ENCODE peak calls at places on chromosomes 1 and 21, in five cellular contexts. C is mesendoderm, J is H9, Z is IMR-90, S is neuronal stem cell. U is an unnamed sample.

GRCh38 chr1:98325646-98326441 is 335.7 kb upstream of the SNX7 start:
- DNase-seq in J (no peak), C (no peak), Z (peak), S (no peak), U (no peak)

GRCh38 chr1:43822040-43822439 is 111.6 kb upstream of the ARTN start:
- DNase-seq in Z (peak), C (peak), S (no peak), J (no peak), U (no peak)

GRCh38 chr1:192633533-192634258 is 2.3 kb upstream of the RGS13 start:
- DNase-seq in J (no peak), S (no peak), Z (peak), C (no peak), U (no peak)

GRCh38 chr1:205339197-205339702 is 17.5 kb downstream of the KLHDC8A start:
- DNase-seq in C (no peak), Z (no peak), J (no peak), S (no peak), U (no peak)

GRCh38 chr1:24020032-24020431 is 39.9 kb upstream of the SRSF10 start:
- DNase-seq in J (no peak), C (no peak), S (no peak), Z (peak), U (no peak)

GRCh38 chr21:37829447-37829846 is 86.8 kb downstream of the KCNJ6 start:
- DNase-seq in Z (peak), S (no peak), J (no peak), C (no peak), U (no peak)

GRCh38 chr1:23050201-23050600 is 30.9 kb downstream of the KDM1A start:
- DNase-seq in C (no peak), Z (no peak), J (no peak), S (no peak), U (no peak)

GRCh38 chr1:12810691-12811408 is 19.7 kb downstream of the PRAMEF1 start:
- DNase-seq in Z (no peak), C (no peak), J (no peak), S (no peak), U (no peak)

GRCh38 chr1:234901491-234902049 is 227.1 kb downstream of the TOMM20 start:
- DNase-seq in J (no peak), C (no peak), S (no peak), Z (peak), U (no peak)

GRCh38 chr1:8202182-8202905 is 115.6 kb upstream of the SLC45A1 start:
- DNase-seq in C (no peak), S (no peak), J (peak), Z (peak), U (no peak)

GRCh38 chr1:237759371-237759770 is 131.4 kb downstream of the ZP4 start:
- DNase-seq in J (no peak), Z (no peak), C (no peak), S (no peak), U (no peak)

GRCh38 chr1:21012937-21013336 is 163.8 kb downstream of the EIF4G3 start:
- DNase-seq in J (no peak), S (peak), C (peak), Z (peak), U (no peak)

GRCh38 chr1:37161171-37161570 is 126.9 kb upstream of the GRIK3 start:
- DNase-seq in S (no peak), Z (no peak), C (no peak), J (no peak), U (no peak)

GRCh38 chr1:32014199-32014936 is 700 bp downstream of the KHDRBS1 start:
- DNase-seq in S (peak), C (peak), Z (peak), J (peak), U (peak)

GRCh38 chr21:41966872-41967621 is 13.2 kb upstream of the C2CD2 start:
- DNase-seq in C (no peak), J (no peak), S (no peak), Z (no peak), U (no peak)

DNA sequence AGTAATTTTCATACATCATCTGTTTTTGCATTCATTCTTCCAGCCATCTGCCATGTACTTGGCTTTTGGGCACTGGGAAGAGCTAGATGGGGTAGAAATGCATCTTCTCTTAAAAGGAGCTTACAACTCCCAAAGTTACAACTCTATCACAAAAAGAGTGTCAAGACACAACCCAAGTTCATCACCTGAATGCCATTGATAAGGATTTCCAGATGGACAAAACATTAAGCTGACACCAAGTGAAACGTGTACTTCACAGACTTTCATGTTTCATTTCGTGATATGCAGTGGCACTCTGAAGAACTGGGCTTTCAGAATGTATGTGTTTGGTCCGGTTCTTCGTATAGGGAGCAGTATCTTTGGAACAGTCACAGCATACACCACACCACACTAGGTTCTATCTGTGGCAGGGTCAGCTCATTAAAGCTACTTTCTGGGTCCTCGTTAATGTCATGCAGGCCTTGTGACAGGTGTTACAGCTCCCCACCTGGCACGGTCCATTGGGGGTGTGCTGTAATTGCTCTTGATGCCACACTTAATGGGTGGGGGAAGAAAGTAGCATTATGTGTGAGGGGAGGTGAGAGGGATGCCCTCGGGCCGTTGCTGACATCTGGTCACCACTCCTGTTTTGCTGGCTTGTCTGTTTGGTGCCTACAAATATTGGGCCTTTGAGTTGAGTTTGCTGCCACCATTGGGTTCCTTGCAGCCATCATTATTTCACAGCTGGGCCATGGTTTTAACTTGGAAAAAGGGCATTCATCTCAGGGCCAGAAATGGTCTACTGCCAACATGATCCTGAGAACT is 164.9 kb downstream of the NFIA start:
- DNase-seq in C (no peak), S (no peak), J (no peak), Z (no peak), U (no peak)
- H3K23ac ChIP-seq in C (no peak), S (no peak), J (no peak), Z (no peak), U (no peak)

GRCh38 chr1:165117482-165117881 is 239.0 kb downstream of the LMX1A start:
- DNase-seq in S (peak), Z (no peak), J (peak), C (peak), U (peak)
- H2BK120ac ChIP-seq in S (no peak), Z (no peak), J (no peak), C (no peak), U (no peak)

DNA sequence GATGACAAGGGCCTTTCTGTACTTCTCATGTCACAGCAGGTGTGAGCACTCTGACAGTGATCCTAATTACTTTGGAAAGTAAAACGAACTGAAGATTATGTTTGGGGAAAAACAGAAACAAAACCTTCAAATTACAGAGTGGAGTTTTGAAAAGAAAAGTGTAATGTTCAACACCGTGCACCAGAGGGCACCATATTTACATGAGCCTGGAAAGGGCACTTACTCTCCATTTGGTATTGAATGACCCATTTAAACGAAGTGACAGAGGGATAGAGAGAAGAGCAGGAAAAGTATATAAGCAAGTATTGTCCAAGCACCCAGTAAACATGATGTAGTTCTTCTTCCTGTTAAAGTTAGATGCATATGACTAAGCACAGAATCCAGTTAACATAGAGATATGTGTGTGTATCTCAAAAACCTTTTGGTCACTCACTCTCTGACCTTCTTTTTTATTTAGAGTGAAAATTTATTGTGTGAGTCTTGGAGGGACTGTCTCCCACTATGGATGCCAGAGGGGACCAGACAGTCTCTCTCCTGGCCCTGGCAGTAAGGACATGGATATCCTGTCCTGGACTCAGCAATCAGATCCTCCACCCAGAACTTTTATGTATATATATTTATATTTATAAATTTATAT is 3.8 kb upstream of the RGSL1 start:
- DNase-seq in S (peak), Z (peak), C (peak), J (peak), U (no peak)
- H3K23ac ChIP-seq in S (no peak), Z (no peak), C (no peak), J (no peak), U (no peak)

GRCh38 chr21:46145840-46146691 is 9.3 kb downstream of the FTCD start:
- DNase-seq in J (no peak), Z (no peak), S (no peak), C (no peak), U (no peak)
- H2BK120ac ChIP-seq in J (no peak), Z (no peak), S (no peak), C (no peak), U (no peak)

DNA sequence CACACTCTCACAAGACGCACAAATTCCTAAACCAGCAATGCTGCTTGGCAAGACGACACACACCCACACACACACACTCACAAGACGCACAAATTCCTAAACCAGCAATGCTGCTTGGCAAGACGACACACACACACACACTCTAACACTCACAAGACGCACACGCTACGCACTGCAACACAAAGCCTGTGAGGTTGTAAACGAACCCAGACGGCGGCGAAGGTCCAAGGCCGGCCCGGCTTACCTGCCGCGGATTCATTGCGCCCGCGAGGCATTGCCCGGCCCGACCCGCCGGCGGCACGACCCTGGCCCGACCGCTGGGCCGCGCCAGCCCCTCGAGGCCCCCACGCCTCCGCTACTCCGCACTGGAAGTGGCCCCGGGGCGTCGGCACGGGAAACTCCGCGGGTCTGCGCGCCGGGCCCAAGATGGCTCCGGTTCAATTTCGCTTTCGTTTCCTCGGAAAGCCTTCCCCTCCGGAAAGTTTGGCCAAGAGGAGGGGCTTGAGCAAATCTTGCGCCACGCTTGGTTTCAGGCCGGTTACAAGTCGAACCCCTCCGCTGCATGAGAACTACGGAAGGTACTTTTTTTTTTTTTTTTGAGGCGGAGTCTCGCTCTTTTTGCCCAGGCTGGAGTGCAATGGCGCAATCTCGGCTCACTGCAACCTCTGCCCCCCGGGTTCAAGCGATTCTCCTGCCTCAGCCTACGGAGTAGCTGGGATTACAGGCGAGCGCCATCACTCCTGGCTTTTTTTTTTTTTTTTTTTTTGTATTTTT is at the start of gene ADAR:
- DNase-seq in S (peak), C (peak), Z (peak), J (peak), U (peak)
- H3K23ac ChIP-seq in S (peak), C (peak), Z (peak), J (peak), U (peak)

DNA sequence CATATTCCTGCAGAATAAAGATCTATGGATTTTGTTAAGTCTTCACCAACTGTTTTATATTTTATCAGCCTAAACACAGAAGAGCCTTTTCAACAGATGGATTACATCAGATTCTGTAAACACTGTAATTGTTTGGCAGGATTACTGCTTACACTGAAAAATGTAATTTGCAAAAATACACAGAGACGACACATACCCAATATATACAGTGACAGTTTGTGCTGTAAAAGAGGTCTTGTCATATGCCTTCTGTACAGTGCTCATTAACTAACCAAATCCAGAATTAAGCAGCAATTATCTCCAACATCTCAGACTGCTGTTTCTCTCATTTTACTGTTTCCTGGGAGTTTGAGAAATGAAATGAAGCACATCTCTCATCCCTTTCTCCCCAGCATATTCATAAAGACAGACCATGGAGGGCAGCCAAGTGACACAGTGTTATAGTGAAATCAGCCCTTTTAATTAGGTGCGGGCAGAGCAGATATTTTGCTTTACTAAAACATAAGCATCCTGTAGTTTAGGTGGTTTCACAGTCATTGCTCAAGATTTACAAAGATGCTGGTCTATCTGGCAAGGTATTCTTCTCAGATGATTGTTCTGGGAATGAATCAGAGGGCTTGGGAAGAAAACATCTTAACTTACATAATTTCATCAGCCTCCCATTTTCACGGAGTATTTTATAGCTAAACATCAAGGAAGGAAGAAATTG is 618.4 kb upstream of the USP24 start:
- DNase-seq in S (no peak), Z (peak), C (no peak), J (no peak), U (no peak)
- H2BK120ac ChIP-seq in S (no peak), Z (peak), C (no peak), J (no peak), U (no peak)

DNA sequence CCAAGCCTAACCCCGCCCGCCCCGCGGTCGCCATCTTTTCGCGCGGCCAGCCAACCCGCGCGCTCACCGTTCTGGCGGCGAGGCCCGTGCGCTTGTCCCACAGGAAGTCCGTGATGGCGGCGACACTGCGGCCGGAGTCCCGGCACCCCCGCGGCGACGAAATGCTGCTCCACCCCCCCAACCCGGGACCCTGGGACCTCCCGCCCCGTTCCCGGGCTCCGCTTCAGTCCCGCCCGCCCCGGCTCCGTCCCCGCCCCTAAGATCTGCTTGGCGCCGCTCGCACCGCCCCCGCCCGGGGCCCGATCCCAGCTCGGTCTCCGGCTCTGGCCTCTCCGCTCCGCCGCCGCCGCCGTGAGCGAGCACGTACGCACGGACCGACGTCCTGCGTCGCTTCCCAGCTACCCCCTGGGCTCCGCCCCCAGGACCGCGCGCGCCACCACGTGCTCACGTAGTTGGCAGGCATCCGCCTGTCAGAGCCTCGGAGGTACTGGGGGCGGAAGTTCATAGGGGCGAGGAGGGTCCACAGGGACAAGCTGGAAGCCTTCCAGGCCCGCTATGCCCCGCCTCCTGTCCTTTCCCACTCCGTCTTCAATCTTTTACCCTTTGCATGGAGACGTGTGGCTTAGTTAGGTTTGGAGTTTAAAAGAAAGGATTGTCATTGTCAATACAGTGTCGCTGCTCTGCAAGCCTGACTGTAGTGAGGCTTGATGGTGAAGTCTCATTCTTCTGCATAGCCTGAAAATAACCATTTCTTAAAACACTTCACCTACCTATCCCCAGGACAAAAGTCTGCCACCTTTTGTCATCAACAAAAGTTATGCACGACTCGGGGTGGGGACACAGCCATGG is at the start of gene CLK2:
- DNase-seq in J (peak), C (peak), Z (peak), S (peak), U (peak)
- H3K23ac ChIP-seq in J (no peak), C (no peak), Z (peak), S (peak), U (no peak)

GRCh38 chr1:112803906-112804762 is 89.0 kb upstream of the PPM1J start:
- DNase-seq in C (peak), Z (peak), J (peak), S (peak), U (peak)
- H2BK120ac ChIP-seq in C (no peak), Z (no peak), J (no peak), S (no peak), U (no peak)

GRCh38 chr1:75588779-75589475 is 22.0 kb downstream of the SLC44A5 start:
- DNase-seq in J (no peak), C (no peak), S (no peak), Z (no peak), U (no peak)
- H3K23ac ChIP-seq in J (no peak), C (no peak), S (no peak), Z (no peak), U (no peak)

GRCh38 chr1:1348420-1349255 is 580 bp downstream of the DVL1 start:
- DNase-seq in S (no peak), C (no peak), Z (peak), J (no peak), U (no peak)
- H2BK120ac ChIP-seq in S (no peak), C (no peak), Z (no peak), J (no peak), U (no peak)